ENCODE peak calls at places on chromosomes 12 and 14, in four cellular contexts. S is fibroblast of pulmonary artery, F is T-helper 1 cell, O is sciatic nerve. R is an unnamed sample.

GRCh38 chr12:51056242-51056641 is 8.1 kb downstream of the LETMD1 start:
- DNase-seq in S (peak; percentile 84), F (no peak), O (no peak), R (no peak)

GRCh38 chr14:56195727-56196126 is 77.5 kb downstream of the PELI2 start:
- DNase-seq in S (no peak), F (no peak), O (no peak), R (no peak)

GRCh38 chr14:38662781-38663180 is 406.9 kb upstream of the CLEC14A start:
- DNase-seq in S (no peak), F (no peak), O (no peak), R (no peak)

GRCh38 chr12:98828802-98829600 is 183.9 kb downstream of the APAF1 start:
- DNase-seq in S (no peak), F (no peak), O (no peak), R (no peak)

GRCh38 chr12:724194-724855 is 28.1 kb upstream of the WNK1 start:
- DNase-seq in S (no peak), F (no peak), O (no peak), R (peak; percentile 48)

GRCh38 chr14:25006961-25007795 is 42.8 kb downstream of the STXBP6 start:
- DNase-seq in S (peak; percentile 92), F (no peak), O (no peak), R (no peak)

GRCh38 chr14:22184157-22185025 is 404.6 kb downstream of the DAD1 start:
- DNase-seq in S (no peak), F (no peak), O (no peak), R (no peak)

GRCh38 chr12:109085590-109085989 is 7.7 kb downstream of the ALKBH2 start:
- DNase-seq in S (no peak), F (no peak), O (no peak), R (no peak)

GRCh38 chr12:115324949-115325638 is 641.1 kb upstream of the TBX3 start:
- DNase-seq in S (no peak), F (no peak), O (no peak), R (no peak)

GRCh38 chr12:109432842-109433304 is 44.2 kb downstream of the KCTD10 start:
- DNase-seq in S (peak; percentile 84), F (peak; percentile 52), O (peak; percentile 91), R (peak; percentile 65)

GRCh38 chr12:91722072-91722471 is 423.6 kb downstream of the BTG1 start:
- DNase-seq in S (no peak), F (no peak), O (no peak), R (no peak)

GRCh38 chr12:107619831-107620230 is 65.8 kb upstream of the PWP1 start:
- DNase-seq in S (no peak), F (no peak), O (no peak), R (no peak)

R was measured in CD14-positive monocyte.